ENCODE peak calls at places on chromosomes 5 and 9, in seven cellular contexts. N is GM12878, U is HepG2, F is HCT116, M is K562, A is SK-N-SH, X is H1. P is an unnamed sample.
A peak's percentile ranks its signal among the peaks of the same experiment; 100 is the strongest.

GRCh38 chr9:97934321-97935115 is 3.5 kb downstream of the HEMGN start:
- DNase-seq in U (no peak), X (no peak), A (no peak), M (no peak), F (no peak), N (no peak), P (no peak)

GRCh38 chr9:78030553-78031270 is 899 bp downstream of the GNAQ start:
- DNase-seq in M (peak; percentile 43), F (no peak), X (peak; percentile 70), A (peak; percentile 80), U (no peak), N (no peak), P (no peak)

GRCh38 chr9:88477300-88477751 is 57.7 kb upstream of the NXNL2 start:
- DNase-seq in U (no peak), N (peak; percentile 35), A (no peak), X (no peak), F (no peak), M (no peak), P (no peak)

GRCh38 chr5:112703866-112704820 is 33.5 kb upstream of the APC start:
- DNase-seq in X (no peak), N (no peak), A (no peak), U (no peak), M (no peak), F (no peak), P (no peak)

GRCh38 chr5:107436276-107436675 is 234.5 kb downstream of the EFNA5 start:
- DNase-seq in U (no peak), X (no peak), M (no peak), A (no peak), N (no peak), F (no peak), P (no peak)

GRCh38 chr5:62138607-62139006 is 167.4 kb upstream of the KIF2A start:
- DNase-seq in N (no peak), A (peak; percentile 9), U (no peak), F (no peak), X (peak; percentile 63), M (no peak), P (no peak)

GRCh38 chr9:100099722-100100042 is 639 bp downstream of the INVS start:
- DNase-seq in M (no peak), X (no peak), U (peak; percentile 35), F (peak; percentile 12), A (peak; percentile 38), N (no peak), P (no peak)

GRCh38 chr9:97312556-97312955 is 5.1 kb downstream of the CCDC180 start:
- DNase-seq in X (no peak), F (no peak), U (no peak), A (no peak), M (no peak), N (no peak), P (no peak)

GRCh38 chr9:116045083-116045482 is 108.5 kb upstream of the PAPPA start:
- DNase-seq in F (no peak), U (no peak), M (no peak), A (no peak), X (no peak), N (no peak), P (no peak)

GRCh38 chr9:125752070-125752628 is 5.0 kb downstream of the PBX3 start:
- DNase-seq in M (no peak), N (no peak), U (no peak), A (no peak), X (no peak), F (no peak), P (peak; percentile 73)

GRCh38 chr9:70511858-70512257 is 97.4 kb upstream of the KLF9 start:
- DNase-seq in N (no peak), A (no peak), F (no peak), M (no peak), X (no peak), U (peak; percentile 6), P (no peak)

GRCh38 chr9:96169488-96169887 is 132.5 kb downstream of the HSD17B3 start:
- DNase-seq in U (peak; percentile 24), X (peak; percentile 70), A (peak; percentile 58), M (no peak), F (no peak), N (no peak), P (peak; percentile 20)

GRCh38 chr9:34591091-34591910 is 1.8 kb upstream of the CNTFR start:
- DNase-seq in U (peak; percentile 47), F (peak; percentile 33), X (peak; percentile 98), A (peak; percentile 95), M (peak; percentile 79), N (no peak), P (peak; percentile 84)

GRCh38 chr9:112447283-112447761 is 39.3 kb upstream of the KIAA1958 start:
- DNase-seq in A (no peak), M (no peak), X (no peak), F (no peak), N (no peak), U (no peak), P (no peak)

GRCh38 chr9:69798737-69799136 is 21.9 kb upstream of the CFAP95 start:
- DNase-seq in M (no peak), F (no peak), N (no peak), X (no peak), U (peak; percentile 26), A (no peak), P (no peak)

GRCh38 chr9:83630938-83631457 is 8.1 kb downstream of the IDNK start:
- DNase-seq in F (no peak), X (peak; percentile 76), U (no peak), N (no peak), A (peak; percentile 47), M (no peak), P (no peak)

GRCh38 chr9:109641079-109641659 is 138.8 kb upstream of the PALM2AKAP2 start:
- DNase-seq in F (no peak), X (no peak), N (no peak), M (no peak), U (no peak), A (no peak), P (no peak)

GRCh38 chr5:437281-437771 is 5.7 kb upstream of the EXOC3 start:
- DNase-seq in A (peak; percentile 53), N (no peak), M (no peak), X (no peak), U (no peak), F (no peak), P (no peak)

GRCh38 chr5:134184155-134185135 is 7.7 kb upstream of the SKP1 start:
- DNase-seq in A (peak; percentile 81), X (peak; percentile 90), F (peak; percentile 48), N (peak; percentile 16), U (peak; percentile 62), M (peak; percentile 83), P (peak; percentile 82)

GRCh38 chr5:159459132-159459627 is 128.9 kb upstream of the IL12B start:
- DNase-seq in U (no peak), X (no peak), N (no peak), F (no peak), M (no peak), A (no peak), P (no peak)

GRCh38 chr9:71767421-71768321 is 642 bp downstream of the CEMIP2 start:
- DNase-seq in U (no peak), M (no peak), X (peak; percentile 63), N (no peak), F (no peak), A (no peak), P (no peak)

DNA sequence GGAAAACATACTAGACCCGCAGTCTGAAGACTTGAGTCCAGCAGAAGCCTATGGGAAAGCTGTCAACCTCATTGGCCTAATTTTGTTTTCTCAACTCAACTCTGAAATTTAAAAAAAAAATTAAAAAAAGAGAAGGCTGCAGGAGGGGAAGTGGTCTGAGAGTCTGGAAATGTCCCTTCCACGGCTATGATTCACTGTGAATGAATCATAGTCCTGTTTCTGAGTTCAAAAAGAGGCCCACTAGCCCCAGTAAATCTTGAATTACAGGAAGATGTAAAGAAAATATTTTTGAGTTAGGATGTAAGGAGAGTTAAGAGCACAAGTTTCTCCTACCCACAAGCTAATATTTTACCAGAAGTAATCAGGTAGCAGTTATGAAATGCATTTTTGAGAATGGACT is 565.5 kb upstream of the DMAC1 start:
- DNase-seq in U (no peak), M (no peak), N (no peak), F (no peak), X (no peak), A (no peak), P (no peak)
- TF ChIP-seq JUND in U (no peak), M (no peak), N (no peak), F (no peak), X (no peak), A (peak; percentile 61), P (no peak)

GRCh38 chr5:157575096-157575872 is at the start of gene ADAM19:
- DNase-seq in F (no peak), N (no peak), M (peak; percentile 68), X (peak; percentile 84), U (no peak), A (peak; percentile 85), P (peak; percentile 29)
- TF ChIP-seq JUND in F (no peak), N (no peak), M (no peak), X (no peak), U (no peak), A (no peak), P (no peak)

GRCh38 chr5:75567710-75568109 is 43.5 kb upstream of the ANKDD1B start:
- DNase-seq in X (no peak), N (peak; percentile 48), F (peak; percentile 19), M (peak; percentile 21), U (no peak), A (no peak), P (no peak)

GRCh38 chr5:75571547-75571946 is 39.7 kb upstream of the ANKDD1B start:
- DNase-seq in X (no peak), U (no peak), F (no peak), A (no peak), M (no peak), N (no peak), P (no peak)

GRCh38 chr5:75568202-75568601 is 43.1 kb upstream of the ANKDD1B start:
- DNase-seq in M (no peak), A (no peak), N (no peak), F (no peak), X (no peak), U (no peak), P (no peak)

GRCh38 chr5:75566710-75567309 is 44.4 kb upstream of the ANKDD1B start:
- DNase-seq in A (no peak), U (peak; percentile 36), X (no peak), M (peak; percentile 64), N (peak; percentile 92), F (peak; percentile 80), P (no peak)
- TF ChIP-seq JUND in A (peak; percentile 98), U (no peak), X (peak; percentile 49), M (peak; percentile 99), N (peak; percentile 62), F (peak; percentile 90), P (no peak)

DNA sequence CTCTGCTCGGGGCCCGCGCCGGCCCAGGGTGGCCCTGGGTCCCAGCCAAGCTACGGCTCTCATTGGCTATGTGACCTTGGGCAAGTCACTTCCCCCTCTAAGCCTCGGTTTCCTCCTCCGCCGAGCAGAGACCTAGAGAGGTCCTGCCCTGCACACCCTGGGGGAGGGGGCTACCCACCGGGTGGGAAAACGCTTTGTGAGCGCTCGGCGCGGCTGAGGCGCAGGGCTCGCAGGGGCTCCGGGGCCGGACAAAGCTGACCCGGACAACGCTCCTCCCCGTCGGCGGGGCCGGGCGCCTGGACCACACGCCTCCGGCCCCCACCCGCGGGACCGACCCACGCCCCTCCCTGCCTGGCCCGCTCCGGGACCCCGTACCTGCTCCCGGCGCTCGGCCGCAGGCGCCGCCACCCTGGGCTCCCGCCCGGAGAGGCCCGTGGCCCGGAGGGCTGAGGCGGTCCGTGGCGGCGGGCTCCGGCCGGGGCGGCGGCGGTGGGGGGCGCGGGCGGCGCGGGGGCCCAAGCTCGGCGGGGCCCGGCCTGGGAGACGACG is 85.7 kb upstream of the MELK start:
- DNase-seq in N (no peak), M (peak; percentile 54), U (peak; percentile 28), F (no peak), A (peak; percentile 77), X (peak; percentile 65), P (no peak)
- TF ChIP-seq JUND in N (no peak), M (no peak), U (no peak), F (no peak), A (no peak), X (no peak), P (no peak)